ENCODE peak calls at places on chromosomes 12 and 14, in seven cellular contexts. I is K562, F is GM12891, W is H1, K is HepG2, P is GM12878, R is SK-N-SH. B is an unnamed sample.

GRCh38 chr14:96928779-96929380 is 131.7 kb downstream of the VRK1 start:
- DNase-seq in F (no peak), K (no peak), W (no peak), R (no peak), I (no peak), P (no peak), B (no peak)

GRCh38 chr12:79527498-79527897 is 163.3 kb downstream of the PAWR start:
- DNase-seq in P (no peak), K (peak), I (no peak), W (no peak), F (no peak), R (no peak), B (no peak)

GRCh38 chr14:21279783-21280182 is at the start of gene RPGRIP1:
- DNase-seq in W (no peak), F (no peak), I (no peak), K (no peak), P (no peak), R (no peak), B (no peak)

GRCh38 chr12:31035944-31036665 is 37.6 kb upstream of the DDX11 start:
- DNase-seq in P (no peak), F (no peak), R (no peak), W (no peak), I (no peak), K (no peak), B (no peak)

GRCh38 chr12:54140958-54141388 is 47.8 kb downstream of the SMUG1 start:
- DNase-seq in W (no peak), F (no peak), R (no peak), I (no peak), P (no peak), K (no peak), B (no peak)

GRCh38 chr14:96011131-96011530 is 28.0 kb upstream of the C14orf132 start:
- DNase-seq in W (no peak), F (no peak), I (no peak), K (no peak), P (no peak), R (no peak), B (no peak)

GRCh38 chr12:89521348-89522238 is 3.0 kb downstream of the GALNT4 start:
- DNase-seq in F (no peak), R (no peak), I (no peak), W (no peak), P (no peak), K (peak), B (no peak)

GRCh38 chr14:51726166-51726899 is 74.6 kb downstream of the FRMD6 start:
- DNase-seq in F (no peak), I (no peak), P (no peak), K (no peak), R (no peak), W (no peak), B (no peak)

GRCh38 chr14:74867673-74868072 is 8.3 kb downstream of the PROX2 start:
- DNase-seq in P (no peak), K (no peak), R (peak), I (no peak), W (no peak), F (no peak), B (no peak)

GRCh38 chr14:100341301-100342031 is 18.3 kb downstream of the SLC25A47 start:
- DNase-seq in F (no peak), I (no peak), W (no peak), K (no peak), R (peak), P (peak), B (no peak)
- TF ChIP-seq POLR2AphosphoS5 in F (peak), I (no peak), W (peak), K (no peak), R (no peak), P (peak), B (peak)

GRCh38 chr12:94873368-94874085 is 130.0 kb downstream of the NDUFA12 start:
- DNase-seq in I (no peak), R (peak), K (no peak), P (no peak), W (peak), F (peak), B (peak)
- TF ChIP-seq TAF1 in I (no peak), R (no peak), K (no peak), P (peak), W (no peak), F (no peak), B (peak)

GRCh38 chr12:77957034-77957433 is 126.3 kb downstream of the NAV3 start:
- DNase-seq in K (no peak), I (no peak), P (no peak), W (no peak), R (no peak), F (no peak), B (no peak)

GRCh38 chr12:77947746-77948145 is 117.1 kb downstream of the NAV3 start:
- DNase-seq in W (no peak), F (no peak), R (no peak), K (no peak), I (no peak), P (no peak), B (no peak)

GRCh38 chr12:77954156-77954555 is 123.5 kb downstream of the NAV3 start:
- DNase-seq in P (no peak), F (no peak), K (no peak), I (no peak), R (no peak), W (no peak), B (no peak)

DNA sequence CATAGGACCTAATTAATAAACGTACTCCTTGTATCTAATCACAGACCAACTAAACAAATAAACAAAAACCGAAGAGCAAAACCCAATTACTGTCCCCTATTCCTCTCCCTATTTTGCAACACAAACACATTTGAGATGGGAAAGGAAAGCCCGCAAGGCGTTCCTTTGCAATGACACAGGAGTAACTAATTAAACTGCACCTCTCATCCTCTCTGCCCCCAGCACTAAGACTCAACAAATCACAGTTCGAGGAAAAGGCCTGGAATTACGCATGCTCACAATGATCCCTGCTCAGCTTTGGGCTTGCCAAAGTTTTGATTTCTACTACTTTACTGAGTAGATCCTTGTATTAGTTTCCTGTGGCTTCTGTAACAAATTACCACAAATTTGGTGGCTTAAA is 122.8 kb downstream of the NAV3 start:
- DNase-seq in P (no peak), W (no peak), F (no peak), R (no peak), K (no peak), I (no peak), B (no peak)
- TF ChIP-seq POLR2AphosphoS5 in P (no peak), W (no peak), F (no peak), R (no peak), K (no peak), I (no peak), B (no peak)

GRCh38 chr12:51672334-51672733 is 81.3 kb downstream of the SCN8A start:
- DNase-seq in W (no peak), K (no peak), F (no peak), I (no peak), R (no peak), P (no peak), B (no peak)
- TF ChIP-seq TAF1 in W (no peak), K (no peak), F (no peak), I (no peak), R (no peak), P (no peak), B (no peak)

GRCh38 chr12:6161124-6161882 is 36.8 kb upstream of the VWF start:
- DNase-seq in P (no peak), F (no peak), W (no peak), I (no peak), R (peak), K (no peak), B (no peak)
- TF ChIP-seq POLR2AphosphoS5 in P (no peak), F (no peak), W (no peak), I (no peak), R (no peak), K (no peak), B (no peak)

GRCh38 chr12:12919666-12920435 is 28.5 kb downstream of the GPRC5A start:
- DNase-seq in R (no peak), F (no peak), K (no peak), I (no peak), W (no peak), P (no peak), B (no peak)

GRCh38 chr12:12913626-12914388 is 22.4 kb downstream of the GPRC5A start:
- DNase-seq in W (no peak), F (no peak), I (no peak), R (no peak), P (no peak), K (no peak), B (no peak)

GRCh38 chr12:12918781-12919180 is 27.4 kb downstream of the GPRC5A start:
- DNase-seq in R (no peak), K (no peak), P (no peak), I (no peak), W (no peak), F (no peak), B (no peak)

GRCh38 chr12:12916135-12916956 is 25.0 kb downstream of the GPRC5A start:
- DNase-seq in I (peak), K (peak), F (peak), W (peak), R (peak), P (no peak), B (peak)

DNA sequence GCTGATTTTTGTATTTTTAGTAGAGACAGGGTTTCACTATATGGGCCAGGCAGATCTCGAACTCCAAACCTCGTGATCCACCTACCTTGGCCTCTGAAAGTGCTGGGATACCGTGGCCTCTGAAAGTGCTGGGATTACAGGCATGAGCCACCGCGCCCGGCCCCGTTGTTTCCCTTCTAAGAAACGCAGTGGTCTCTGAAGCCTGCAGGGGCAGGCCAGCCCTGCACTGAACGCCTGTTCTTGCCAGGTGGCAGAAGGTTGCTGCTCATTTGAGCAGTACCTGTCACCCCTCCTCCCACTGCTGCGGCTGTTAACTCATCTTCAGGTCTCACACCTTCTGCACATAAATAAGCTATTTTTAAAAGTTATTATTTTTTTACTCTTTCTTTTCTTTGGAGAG is 24.3 kb downstream of the GPRC5A start:
- DNase-seq in F (no peak), R (no peak), I (no peak), W (peak), P (no peak), K (no peak), B (no peak)
- TF ChIP-seq TAF1 in F (no peak), R (no peak), I (no peak), W (no peak), P (no peak), K (no peak), B (no peak)

GRCh38 chr12:94429633-94430032 is 30.0 kb downstream of the CEP83 start:
- DNase-seq in F (no peak), P (no peak), K (peak), W (no peak), R (no peak), I (no peak), B (no peak)

GRCh38 chr12:94437303-94437702 is 22.4 kb downstream of the CEP83 start:
- DNase-seq in R (no peak), K (no peak), F (no peak), I (no peak), P (no peak), W (no peak), B (no peak)

GRCh38 chr12:94430304-94430703 is 29.4 kb downstream of the CEP83 start:
- DNase-seq in I (no peak), W (no peak), K (no peak), P (no peak), F (no peak), R (no peak), B (no peak)

DNA sequence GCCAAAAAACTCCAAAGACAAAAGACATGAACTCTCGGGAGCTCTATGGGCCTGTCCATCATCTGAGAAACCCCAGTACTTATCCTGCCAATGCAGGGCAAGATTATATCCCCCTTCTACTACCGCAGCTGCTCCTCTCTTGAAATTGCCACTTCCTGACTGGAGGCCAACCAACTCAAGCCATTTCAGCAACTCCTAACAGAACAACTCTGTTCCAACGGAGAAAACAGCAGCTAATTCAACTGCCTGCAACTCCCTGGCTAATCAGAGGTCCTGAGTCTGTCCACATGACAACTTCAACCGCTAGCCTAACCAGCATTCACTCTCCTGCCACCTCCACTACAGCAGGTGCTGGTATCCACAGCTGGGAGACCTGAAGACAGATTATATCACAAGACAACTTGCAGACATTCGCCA is 24.1 kb downstream of the CEP83 start:
- DNase-seq in W (no peak), P (no peak), I (no peak), R (no peak), K (no peak), F (no peak), B (no peak)
- TF ChIP-seq POLR2AphosphoS5 in W (no peak), P (no peak), I (no peak), R (no peak), K (no peak), F (no peak), B (no peak)

DNA sequence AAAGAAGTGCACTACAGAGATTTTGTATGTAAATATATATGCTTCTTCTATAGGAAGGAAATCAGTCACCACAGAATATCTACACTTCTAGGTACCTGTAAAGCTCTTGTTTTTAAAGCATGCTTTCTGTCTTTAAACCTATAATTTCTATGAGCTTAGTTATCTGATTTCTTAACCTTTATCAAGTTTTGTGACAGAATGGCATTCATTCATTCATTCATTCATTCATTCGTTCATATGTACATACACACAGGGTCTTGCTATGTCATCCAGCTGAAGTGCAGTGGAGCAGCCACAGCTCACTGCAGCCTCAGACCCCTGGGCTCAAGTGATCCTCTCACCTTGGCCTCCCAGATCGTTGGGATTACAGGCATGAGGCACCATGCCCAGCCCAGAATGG is 16.1 kb downstream of the PPHLN1 start:
- DNase-seq in P (no peak), W (no peak), F (no peak), R (no peak), I (no peak), K (no peak), B (no peak)
- TF ChIP-seq TAF1 in P (no peak), W (no peak), F (no peak), R (no peak), I (no peak), K (no peak), B (no peak)

GRCh38 chr12:112906712-112907414 is at the start of gene OAS1:
- DNase-seq in R (peak), W (no peak), P (peak), K (peak), F (peak), I (no peak), B (peak)
- TF ChIP-seq POLR2AphosphoS5 in R (no peak), W (no peak), P (peak), K (no peak), F (peak), I (no peak), B (peak)

DNA sequence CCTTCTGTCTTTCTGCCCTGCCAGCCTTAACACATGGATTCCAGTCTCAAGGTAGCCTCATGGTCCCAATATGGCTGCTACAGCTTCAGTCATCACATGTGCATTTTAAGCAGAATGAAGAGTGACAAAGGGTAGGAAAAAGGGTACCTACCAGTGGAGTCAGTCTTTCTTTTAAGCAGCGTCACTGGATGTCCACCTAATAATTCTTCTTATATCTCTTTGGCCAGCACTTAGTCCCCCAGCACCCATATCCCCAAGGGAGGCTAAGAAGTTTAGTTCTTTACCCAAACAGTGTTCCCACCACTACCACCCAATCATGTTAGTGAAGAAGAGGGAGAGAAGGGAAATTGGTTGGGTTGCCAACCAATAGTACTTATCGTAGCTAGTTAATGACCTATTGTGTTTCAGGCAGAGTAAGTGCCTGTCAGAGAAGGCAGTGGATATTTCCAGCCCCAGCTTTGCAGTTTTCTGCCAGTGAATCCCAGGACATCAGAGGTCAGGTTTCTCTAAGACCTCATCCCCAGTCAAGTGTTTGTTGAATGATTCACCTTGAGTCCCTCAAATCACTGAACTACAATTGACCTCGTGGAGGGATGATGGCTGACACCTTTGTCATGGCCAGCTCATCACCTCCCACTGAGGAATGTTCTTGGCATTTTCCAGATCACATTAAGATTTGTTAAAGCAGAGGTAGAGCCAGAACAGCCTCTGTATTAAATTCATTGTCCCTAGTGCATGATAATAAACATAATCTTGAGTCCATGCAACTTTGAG is 250.9 kb upstream of the CRY1 start:
- DNase-seq in P (no peak), K (peak), I (no peak), R (no peak), W (no peak), F (no peak), B (no peak)
- TF ChIP-seq TAF1 in P (no peak), K (no peak), I (no peak), R (no peak), W (no peak), F (no peak), B (no peak)

B was measured in GM12892.